ENCODE peak calls at places on chromosomes 5 and 9, in four cellular contexts. O is non-pigmented ciliary epithelial cell, D is breast epithelium, K is glutamatergic neuron. V is an unnamed sample.

GRCh38 chr5:11905209-11905608 is 963 bp upstream of the CTNND2 start:
- DNase-seq in O (no peak), D (no peak), K (no peak), V (no peak)

GRCh38 chr9:2815661-2816060 is 28.2 kb downstream of the PUM3 start:
- DNase-seq in O (no peak), D (no peak), K (no peak), V (no peak)

GRCh38 chr5:139445325-139446170 is 6.2 kb upstream of the DNAJC18 start:
- DNase-seq in O (peak), D (no peak), K (no peak), V (no peak)

GRCh38 chr5:167852515-167852914 is 438.9 kb upstream of the WWC1 start:
- DNase-seq in O (no peak), D (no peak), K (no peak), V (no peak)

GRCh38 chr9:68705636-68706578 is 867 bp downstream of the PIP5K1B start:
- DNase-seq in O (no peak), D (no peak), K (peak), V (no peak)

GRCh38 chr5:159518361-159518760 is 188.1 kb upstream of the IL12B start:
- DNase-seq in O (no peak), D (no peak), K (no peak), V (no peak)

GRCh38 chr5:158174918-158175663 is 316.1 kb upstream of the CLINT1 start:
- DNase-seq in O (peak), D (no peak), K (peak), V (no peak)

GRCh38 chr5:3592298-3592697 is 3.3 kb upstream of the IRX1 start:
- DNase-seq in O (no peak), D (no peak), K (peak), V (no peak)

GRCh38 chr5:115602585-115603125 is 376 bp upstream of the TICAM2 start:
- DNase-seq in O (no peak), D (no peak), K (no peak), V (no peak)

GRCh38 chr9:70746760-70747159 is 332.3 kb upstream of the KLF9 start:
- DNase-seq in O (no peak), D (no peak), K (no peak), V (peak)

GRCh38 chr5:133265720-133266575 is 214.1 kb downstream of the HSPA4 start:
- DNase-seq in O (no peak), D (no peak), K (no peak), V (no peak)